ENCODE peak calls at places on chromosomes 4 and X, in five cellular contexts. V is stomach, O is ovary, L is tibial nerve, N is A549. R is an unnamed sample. For H3K4me1, the result is how much of the 10 kb centered on the place peaks cover.

GRCh38 chr4:79855081-79855480 is 217.9 kb downstream of the ANTXR2 start:
- DNase-seq in N (no peak), V (no peak), L (no peak), O (no peak), R (no peak)

GRCh38 chrX:154603438-154604430 is 15.3 kb downstream of the CTAG1B start:
- DNase-seq in L (no peak), O (no peak), N (peak), V (no peak), R (peak)

GRCh38 chrX:43899878-43900815 is 17.9 kb upstream of the MAOB start:
- DNase-seq in N (no peak), L (no peak), O (no peak), V (no peak), R (no peak)

GRCh38 chrX:140508958-140509357 is 4.1 kb upstream of the SOX3 start:
- DNase-seq in N (no peak), O (no peak), L (no peak), V (no peak), R (no peak)

GRCh38 chr4:55255171-55255570 is 90.9 kb upstream of the SRD5A3 start:
- DNase-seq in O (no peak), L (no peak), N (no peak), V (no peak), R (no peak)

GRCh38 chr4:80307183-80307735 is 28.3 kb upstream of the CFAP299 start:
- DNase-seq in L (no peak), O (no peak), N (no peak), V (no peak), R (no peak)

GRCh38 chr4:1347410-1347864 is 429 bp downstream of the UVSSA start:
- DNase-seq in V (peak), O (peak), L (peak), N (peak), R (peak)

GRCh38 chr4:103445377-103445776 is 247.2 kb upstream of the CENPE start:
- DNase-seq in N (no peak), V (no peak), L (no peak), O (no peak), R (no peak)

GRCh38 chr4:8341691-8342090 is 72.1 kb downstream of the HTRA3 start:
- DNase-seq in L (no peak), N (no peak), V (peak), O (peak), R (no peak)

GRCh38 chr4:30495261-30496050 is 224.7 kb upstream of the PCDH7 start:
- DNase-seq in O (no peak), L (no peak), V (no peak), N (no peak), R (no peak)

GRCh38 chr4:43132010-43132582 is 239.6 kb downstream of the GRXCR1 start:
- DNase-seq in V (peak), O (peak), L (peak), N (peak), R (peak)

GRCh38 chr4:180557348-180557747 is 1685.9 kb upstream of the TENM3 start:
- DNase-seq in V (no peak), L (no peak), N (no peak), O (no peak), R (no peak)

GRCh38 chr4:113328514-113328913 is 279.1 kb downstream of the ANK2 start:
- DNase-seq in V (no peak), N (peak), L (no peak), O (no peak), R (no peak)

GRCh38 chrX:118594697-118595420 is 99.2 kb downstream of the DOCK11 start:
- DNase-seq in V (no peak), O (no peak), L (no peak), N (no peak), R (no peak)

GRCh38 chr4:182806259-182807252 is 110.6 kb downstream of the DCTD start:
- DNase-seq in O (peak), N (peak), V (peak), L (peak), R (peak)

GRCh38 chr4:183747931-183748664 is 89.0 kb downstream of the TRAPPC11 start:
- DNase-seq in V (no peak), O (no peak), N (no peak), L (no peak), R (no peak)

GRCh38 chr4:176438401-176438800 is 118.6 kb downstream of the SPCS3 start:
- DNase-seq in N (no peak), L (no peak), O (no peak), V (no peak), R (no peak)

GRCh38 chr4:55125763-55126541 is 557 bp upstream of the KDR start:
- DNase-seq in N (no peak), V (no peak), L (no peak), O (no peak), R (no peak)

GRCh38 chrX:43971966-43972961 is 926 bp downstream of the NDP start:
- DNase-seq in V (no peak), O (no peak), L (no peak), N (no peak), R (no peak)

GRCh38 chr4:168877779-168878491 is 132.1 kb downstream of the CBR4 start:
- DNase-seq in O (no peak), N (no peak), L (peak), V (no peak), R (peak)

GRCh38 chr4:1410491-1411325 is 4.5 kb upstream of the NKX1-1 start:
- DNase-seq in O (peak), V (peak), L (no peak), N (no peak), R (peak)

GRCh38 chr4:125826801-125827200 is 512.0 kb downstream of the FAT4 start:
- DNase-seq in O (no peak), N (no peak), V (no peak), L (no peak), R (no peak)

GRCh38 chr4:172308078-172308477 is 494.9 kb downstream of the GALNTL6 start:
- DNase-seq in O (no peak), V (no peak), N (no peak), L (no peak), R (no peak)

GRCh38 chr4:181006509-181007290 is 1236.5 kb upstream of the TENM3 start:
- DNase-seq in O (no peak), V (no peak), N (no peak), L (no peak), R (no peak)

GRCh38 chrX:151641564-151641963 is 53.7 kb upstream of the PRRG3 start:
- DNase-seq in L (no peak), V (no peak), N (no peak), O (no peak), R (no peak)

GRCh38 chr4:76811604-76812412 is 86.1 kb downstream of the SOWAHB start:
- DNase-seq in V (no peak), O (peak), L (no peak), N (no peak), R (no peak)

GRCh38 chrX:16320765-16321355 is 153.6 kb downstream of the MAGEB17 start:
- DNase-seq in L (no peak), V (no peak), N (peak), O (no peak), R (no peak)

GRCh38 chr4:58357947-58358346 is 1247.8 kb upstream of the IGFBP7 start:
- DNase-seq in N (no peak), L (no peak), O (no peak), V (no peak), R (no peak)

GRCh38 chrX:127085939-127086338 is 266.4 kb downstream of the PRR32 start:
- DNase-seq in N (no peak), O (no peak), V (no peak), L (no peak), R (no peak)

GRCh38 chr4:128525939-128526630 is 238.5 kb upstream of the PGRMC2 start:
- DNase-seq in O (no peak), V (no peak), L (no peak), N (no peak), R (no peak)

GRCh38 chrX:74535211-74535621 is 79.2 kb downstream of the RLIM start:
- DNase-seq in O (peak), L (no peak), V (no peak), N (peak), R (no peak)

GRCh38 chrX:123873956-123874355 is 14.1 kb downstream of the XIAP start:
- DNase-seq in L (no peak), N (no peak), V (no peak), O (no peak), R (no peak)

GRCh38 chr4:144740316-144740715 is 94.4 kb downstream of the HHIP start:
- DNase-seq in N (no peak), O (no peak), L (no peak), V (no peak), R (no peak)

GRCh38 chr4:83639849-83640493 is 104.1 kb downstream of the GPAT3 start:
- DNase-seq in L (no peak), O (peak), N (peak), V (peak), R (no peak)

DNA sequence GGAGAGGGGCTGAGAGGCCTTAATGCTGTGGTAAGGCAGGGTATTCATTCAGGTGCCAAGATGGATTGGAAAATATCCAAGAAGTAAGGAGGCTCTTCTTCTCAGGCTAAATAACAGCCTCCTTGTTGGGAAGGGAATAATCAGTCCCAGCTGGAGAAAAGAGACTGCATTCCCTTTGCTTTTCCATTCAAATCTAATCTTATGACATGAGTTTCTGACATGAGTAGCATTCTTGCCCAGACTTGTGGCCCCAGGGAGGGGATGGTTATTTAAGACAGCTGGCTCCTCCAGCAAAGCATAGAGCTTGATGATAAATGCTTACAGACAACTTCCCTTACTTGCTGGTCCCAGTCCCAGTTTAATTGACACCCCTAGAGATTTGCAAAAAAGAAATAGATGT is 98.3 kb downstream of the DCLK2 start:
- DNase-seq in O (no peak), N (no peak), V (no peak), L (no peak), R (no peak)
- TF ChIP-seq EP300 in O (no peak), N (no peak), V (no peak), L (no peak), R (no peak)

GRCh38 chr4:6097581-6097980 is 79.3 kb upstream of the C4orf50 start:
- DNase-seq in L (no peak), N (no peak), O (no peak), V (no peak), R (no peak)
- H3K4me1 ChIP-seq in L (under half), N (under half), O (under half), V (under half), R (under half)

DNA sequence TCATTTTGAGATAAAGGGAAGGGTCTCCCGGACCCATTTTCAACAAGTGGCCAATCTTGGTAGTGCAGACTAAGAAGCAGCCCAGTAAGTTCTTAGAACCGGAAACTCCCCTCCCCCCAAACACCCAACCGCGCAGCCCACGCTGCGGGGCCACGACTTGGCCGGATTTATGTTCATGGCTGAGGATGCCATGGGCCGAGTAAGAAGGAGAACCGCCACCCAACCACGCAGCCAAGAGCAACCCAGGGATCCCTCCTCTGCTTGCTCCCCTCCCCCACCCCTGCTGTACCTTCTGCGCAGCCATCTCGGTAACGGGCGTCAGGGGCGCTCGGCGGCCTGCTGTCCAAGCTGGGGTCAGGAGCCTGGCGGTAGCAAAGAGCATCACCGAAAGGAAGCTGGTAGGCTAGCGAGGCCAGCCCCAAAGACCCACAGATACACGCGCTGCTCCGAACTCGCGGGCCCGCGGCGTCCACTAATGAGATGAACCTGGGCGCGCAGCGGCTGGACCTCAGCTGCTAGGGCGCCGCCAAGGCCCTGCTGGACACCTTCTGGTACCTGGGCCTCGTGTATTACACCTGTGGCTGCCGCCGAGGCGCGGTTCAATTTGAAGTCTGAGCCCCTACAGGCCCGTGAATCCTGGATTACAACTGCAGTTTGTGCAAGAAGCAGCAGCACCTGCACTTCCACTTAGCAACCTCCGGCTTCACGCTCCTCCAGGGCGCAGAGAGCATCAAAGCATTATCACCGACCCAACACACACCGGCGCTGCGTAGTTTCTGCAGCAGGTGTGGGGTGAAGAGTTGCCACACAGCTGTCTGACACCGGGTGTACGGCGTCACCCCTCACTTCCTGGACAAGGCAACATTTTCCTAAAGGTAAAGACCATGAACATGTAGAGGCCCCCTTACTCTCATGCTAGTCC is 63.4 kb downstream of the NUDT10 start:
- DNase-seq in N (peak), V (no peak), L (no peak), O (peak), R (peak)
- TF ChIP-seq CTCF in N (no peak), V (no peak), L (no peak), O (no peak), R (no peak)

DNA sequence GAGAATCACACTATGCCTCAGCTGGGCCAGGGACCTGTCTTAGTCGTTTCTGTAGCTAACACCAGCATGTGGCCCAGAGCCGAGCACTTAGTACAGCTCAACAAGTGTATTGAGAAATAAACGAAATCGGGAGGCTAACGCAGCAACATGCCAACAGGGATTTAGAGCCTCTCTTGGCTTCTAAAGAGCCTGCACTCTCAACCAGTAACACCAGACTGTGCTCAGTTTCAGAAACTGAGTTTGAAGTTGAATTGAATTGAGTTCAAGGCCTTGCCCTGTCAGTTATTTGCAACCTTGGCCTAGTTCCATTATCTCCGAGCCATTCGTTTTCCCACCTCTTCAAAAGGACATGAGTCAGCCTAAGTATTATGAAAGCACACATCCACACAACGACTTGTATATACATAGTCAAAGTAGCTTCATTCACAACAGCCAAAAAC is 71.3 kb upstream of the LDB2 start:
- DNase-seq in N (no peak), L (no peak), V (peak), O (peak), R (no peak)
- TF ChIP-seq EP300 in N (no peak), L (no peak), V (no peak), O (no peak), R (no peak)

GRCh38 chrX:40016702-40017101 is 81.1 kb downstream of the BCOR start:
- DNase-seq in N (no peak), O (no peak), V (no peak), L (no peak), R (no peak)

GRCh38 chrX:40018021-40018420 is 79.7 kb downstream of the BCOR start:
- DNase-seq in V (no peak), L (no peak), N (no peak), O (no peak), R (no peak)

GRCh38 chrX:40015693-40016092 is 82.1 kb downstream of the BCOR start:
- DNase-seq in V (no peak), L (no peak), N (no peak), O (no peak), R (no peak)

GRCh38 chrX:40021647-40022046 is 76.1 kb downstream of the BCOR start:
- DNase-seq in L (no peak), O (no peak), N (no peak), V (no peak), R (no peak)
- H3K4me1 ChIP-seq in L (under half), O (under half), N (under half), V (under half), R (under half)

GRCh38 chr4:109232666-109233065 is 69.8 kb downstream of the COL25A1 start:
- DNase-seq in L (no peak), O (no peak), V (no peak), N (no peak), R (no peak)

GRCh38 chr4:109233585-109233984 is 68.9 kb downstream of the COL25A1 start:
- DNase-seq in N (no peak), L (no peak), V (no peak), O (no peak), R (no peak)

GRCh38 chr4:109234596-109234995 is 67.9 kb downstream of the COL25A1 start:
- DNase-seq in L (no peak), O (no peak), N (no peak), V (no peak), R (no peak)

GRCh38 chr4:109238746-109239145 is 63.7 kb downstream of the COL25A1 start:
- DNase-seq in N (no peak), V (no peak), O (no peak), L (no peak), R (no peak)

GRCh38 chr4:109235683-109236082 is 66.8 kb downstream of the COL25A1 start:
- DNase-seq in O (no peak), V (no peak), L (no peak), N (no peak), R (no peak)
- TF ChIP-seq CTCF in O (no peak), V (no peak), L (no peak), N (no peak), R (no peak)

GRCh38 chrX:17412692-17413091 is 37.7 kb downstream of the NHS start:
- DNase-seq in L (no peak), V (no peak), O (no peak), N (peak), R (no peak)
- TF ChIP-seq EP300 in L (no peak), V (no peak), O (no peak), N (peak), R (no peak)

R was measured in upper lobe of left lung.